ENCODE peak calls at places on chromosome 15, in eight cellular contexts. Q is IMR-90, C is fibroblast of lung, M is PC-3, V is colonic mucosa, S is endodermal cell, R is GM23248, B is DND-41. L is an unnamed sample.

GRCh38 chr15:51448592-51449494 is 107.4 kb downstream of the GLDN start:
- DNase-seq in Q (peak; percentile 10), C (no peak), M (no peak), V (no peak), S (no peak), R (peak; percentile 12), B (no peak), L (no peak)

GRCh38 chr15:89244512-89244869 is 712 bp downstream of the FANCI start:
- DNase-seq in Q (peak; percentile 16), C (peak; percentile 17), M (no peak), V (no peak), S (no peak), R (no peak), B (no peak), L (no peak)

GRCh38 chr15:70171224-70171886 is 73.6 kb upstream of the TLE3 start:
- DNase-seq in Q (no peak), C (no peak), M (no peak), V (no peak), S (peak; percentile 71), R (no peak), B (no peak), L (no peak)

GRCh38 chr15:60695713-60696522 is 217.0 kb upstream of the ICE2 start:
- DNase-seq in Q (peak; percentile 71), C (peak; percentile 59), M (no peak), V (no peak), S (no peak), R (peak; percentile 50), B (no peak), L (no peak)

GRCh38 chr15:41286665-41287333 is 45.6 kb downstream of the OIP5 start:
- DNase-seq in Q (peak; percentile 44), C (peak; percentile 23), M (peak; percentile 38), V (no peak), S (no peak), R (peak; percentile 84), B (no peak), L (no peak)

GRCh38 chr15:42274693-42274971 is 1.4 kb upstream of the TMEM87A start:
- DNase-seq in Q (no peak), C (no peak), M (no peak), V (peak; percentile 27), S (peak; percentile 53), R (no peak), B (no peak), L (no peak)

GRCh38 chr15:33094336-33094735 is 100.2 kb downstream of the FMN1 start:
- DNase-seq in Q (peak; percentile 88), C (peak; percentile 60), M (no peak), V (no peak), S (no peak), R (peak; percentile 33), B (no peak), L (no peak)

GRCh38 chr15:88580532-88580931 is 34.1 kb upstream of the DET1 start:
- DNase-seq in Q (no peak), C (no peak), M (no peak), V (no peak), S (no peak), R (no peak), B (no peak), L (no peak)

GRCh38 chr15:57036352-57036751 is 117.9 kb downstream of the TCF12 start:
- DNase-seq in Q (no peak), C (no peak), M (no peak), V (no peak), S (no peak), R (no peak), B (no peak), L (no peak)

GRCh38 chr15:31215490-31216209 is 111.0 kb upstream of the KLF13 start:
- DNase-seq in Q (no peak), C (peak; percentile 45), M (peak; percentile 62), V (peak; percentile 90), S (peak; percentile 93), R (peak; percentile 77), B (peak; percentile 84), L (peak; percentile 97)

GRCh38 chr15:52284164-52284563 is 11.4 kb downstream of the MYO5C start:
- DNase-seq in Q (peak; percentile 77), C (peak; percentile 62), M (peak; percentile 49), V (no peak), S (no peak), R (peak; percentile 28), B (no peak), L (no peak)

GRCh38 chr15:38854506-38854905 is 289.9 kb upstream of the RASGRP1 start:
- DNase-seq in Q (no peak), C (no peak), M (no peak), V (no peak), S (no peak), R (peak; percentile 71), B (no peak), L (no peak)

GRCh38 chr15:85133709-85134108 is 152.1 kb downstream of the PDE8A start:
- DNase-seq in Q (no peak), C (no peak), M (no peak), V (no peak), S (no peak), R (no peak), B (no peak), L (no peak)

GRCh38 chr15:40340740-40341400 is at the start of gene CCDC9B:
- DNase-seq in Q (peak; percentile 84), C (peak; percentile 81), M (peak; percentile 93), V (peak; percentile 99), S (no peak), R (peak; percentile 94), B (no peak), L (peak; percentile 97)

GRCh38 chr15:90037961-90038633 is 37.0 kb downstream of the ZNF710 start:
- DNase-seq in Q (peak; percentile 53), C (peak; percentile 82), M (no peak), V (no peak), S (peak; percentile 41), R (peak; percentile 62), B (no peak), L (no peak)

DNA sequence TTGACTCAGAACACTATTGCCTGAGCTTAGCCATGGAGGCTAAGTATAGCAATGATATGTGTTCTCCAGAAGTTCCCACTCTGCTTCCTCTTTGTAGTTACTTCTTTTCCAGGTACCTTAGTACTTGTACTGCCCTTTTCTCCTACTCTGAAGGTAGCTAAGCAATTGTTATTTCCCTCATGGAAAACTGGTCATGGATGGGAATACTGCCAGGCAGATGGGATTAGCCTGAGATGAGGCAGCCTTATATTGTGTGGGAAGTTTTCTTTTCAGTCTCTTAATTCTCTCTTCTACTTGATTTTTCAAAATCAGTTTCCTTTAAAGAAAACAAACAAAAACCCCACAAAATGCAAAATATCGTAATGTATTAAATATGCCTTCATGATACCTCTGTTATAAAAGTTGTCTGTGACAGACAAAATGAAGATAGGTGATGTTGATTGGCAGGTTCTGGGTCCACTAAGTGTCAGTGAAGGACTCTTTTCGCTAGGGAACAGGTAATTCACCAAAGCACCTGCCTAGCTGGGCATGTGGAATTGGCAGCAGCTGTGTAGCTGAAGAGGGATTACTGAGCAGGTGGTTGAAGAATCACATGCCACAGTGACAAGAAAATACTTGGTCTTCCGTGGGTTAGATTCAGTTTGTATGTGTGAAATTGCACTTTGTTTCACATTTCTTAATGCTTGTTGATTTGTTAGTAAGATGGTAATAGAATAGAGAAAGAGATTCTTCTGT is 4.1 kb downstream of the ZNF609 start:
- DNase-seq in Q (peak; percentile 56), C (peak; percentile 57), M (no peak), V (no peak), S (no peak), R (peak; percentile 51), B (no peak), L (no peak)
- H3K27ac ChIP-seq in Q (no peak overlapping the region), C (no peak overlapping the region), M (no peak overlapping the region), V (no peak overlapping the region), S (no peak overlapping the region), R (no peak overlapping the region), B (peak overlapping the region; percentile 33), L (no peak overlapping the region)

GRCh38 chr15:100032358-100033080 is 299.3 kb upstream of the LYSMD4 start:
- DNase-seq in Q (peak; percentile 22), C (peak; percentile 89), M (peak; percentile 25), V (no peak), S (peak; percentile 7), R (no peak), B (no peak), L (no peak)

GRCh38 chr15:100031665-100032357 is 298.6 kb upstream of the LYSMD4 start:
- DNase-seq in Q (no peak), C (no peak), M (no peak), V (no peak), S (peak; percentile 30), R (no peak), B (no peak), L (no peak)

GRCh38 chr15:100029868-100030479 is 296.7 kb upstream of the LYSMD4 start:
- DNase-seq in Q (no peak), C (no peak), M (no peak), V (no peak), S (peak; percentile 16), R (no peak), B (no peak), L (no peak)

GRCh38 chr15:100029045-100029444 is 295.8 kb upstream of the LYSMD4 start:
- DNase-seq in Q (no peak), C (no peak), M (no peak), V (no peak), S (no peak), R (no peak), B (no peak), L (no peak)

GRCh38 chr15:100030586-100031249 is 297.5 kb upstream of the LYSMD4 start:
- DNase-seq in Q (peak; percentile 31), C (peak; percentile 71), M (peak; percentile 44), V (no peak), S (peak; percentile 7), R (no peak), B (no peak), L (no peak)
- H3K9ac ChIP-seq in Q (no peak overlapping the region), C (no peak overlapping the region), M (no peak overlapping the region), V (no peak overlapping the region), S (no peak overlapping the region), R (no peak overlapping the region), B (no peak overlapping the region), L (no peak overlapping the region)

DNA sequence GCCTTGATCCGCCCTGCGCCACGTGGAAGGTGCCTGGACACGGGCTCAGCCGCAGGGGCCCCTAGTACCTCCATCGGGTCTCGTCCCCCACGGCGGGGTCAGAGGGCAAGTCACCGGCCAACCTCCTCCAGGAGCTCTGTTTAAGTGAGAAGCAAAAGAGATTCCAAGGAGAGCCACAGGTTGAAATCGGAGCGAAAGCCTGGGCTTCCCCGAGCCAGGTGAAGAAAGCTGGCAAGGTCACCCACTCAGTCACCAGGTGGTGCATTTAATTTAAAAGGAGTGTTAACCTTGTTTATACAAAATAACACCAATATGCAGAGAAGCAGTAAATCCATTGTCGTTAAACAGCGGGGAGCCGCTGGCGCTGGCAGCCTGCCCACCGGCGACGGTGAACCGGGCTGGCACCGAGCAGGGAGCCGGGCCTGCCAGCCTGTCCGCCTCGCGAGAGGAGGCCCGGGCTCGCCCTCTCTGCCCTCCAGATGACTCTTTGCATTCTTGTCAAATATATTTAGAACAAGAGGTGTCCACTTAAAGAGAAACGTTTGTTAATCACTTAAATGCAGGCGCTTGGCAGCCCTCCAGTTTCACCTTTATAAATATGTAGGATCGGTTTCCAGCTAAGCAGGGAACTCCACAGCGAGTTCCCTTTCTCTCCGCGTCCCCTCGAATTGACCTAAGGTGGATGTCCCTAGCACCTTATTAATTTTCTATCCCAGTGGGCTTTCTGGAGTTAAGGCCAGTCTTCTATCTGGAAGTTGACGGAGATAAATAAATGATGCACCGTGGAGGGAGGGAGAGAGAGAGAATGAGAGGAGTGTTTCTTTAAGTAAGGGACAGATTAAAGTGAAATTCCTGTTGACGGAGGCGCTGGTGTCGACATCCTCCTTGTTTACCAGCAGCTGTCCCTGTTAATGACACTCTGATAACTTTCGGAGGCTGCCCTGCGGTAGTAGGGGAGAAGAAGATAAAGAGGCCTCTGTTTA is 277.2 kb upstream of the NR2F2 start:
- DNase-seq in Q (no peak), C (peak; percentile 38), M (peak; percentile 12), V (peak; percentile 22), S (peak; percentile 85), R (peak; percentile 9), B (no peak), L (peak; percentile 80)
- H3K27ac ChIP-seq in Q (no peak overlapping the region), C (no peak overlapping the region), M (no peak overlapping the region), V (no peak overlapping the region), S (no peak overlapping the region), R (no peak overlapping the region), B (no peak overlapping the region), L (peak overlapping the region; percentile 90)

GRCh38 chr15:74196175-74196574 is 6.4 kb downstream of the STRA6 start:
- DNase-seq in Q (peak; percentile 93), C (peak; percentile 99), M (peak; percentile 88), V (peak; percentile 85), S (no peak), R (peak; percentile 98), B (no peak), L (peak; percentile 87)
- H3K9ac ChIP-seq in Q (no peak overlapping the region), C (no peak overlapping the region), M (no peak overlapping the region), V (no peak overlapping the region), S (no peak overlapping the region), R (no peak overlapping the region), B (no peak overlapping the region), L (no peak overlapping the region)

L was measured in kidney.